ENCODE peak calls at places on chromosome X, in seven cellular contexts. One of them, this sample, is unnamed.

GRCh38 chrX:54786972-54787371 is 11.1 kb downstream of the ITIH6 start:
- DNase-seq in caudate nucleus: no peak
- DNase-seq in trophoblast cell: peak
- DNase-seq in amygdala: no peak
- DNase-seq in stimulated activated CD4-positive, alpha-beta T cell treated with anti-CD3 and anti-CD28 coated beads, Interleukin-15, amount 100 ng/mL, for 48 hours: no peak
- DNase-seq in osteocyte: no peak
- DNase-seq in epithelial cell of esophagus: peak
- DNase-seq in this sample: no peak

GRCh38 chrX:39855748-39856129 is 242.0 kb downstream of the BCOR start:
- DNase-seq in stimulated activated CD4-positive, alpha-beta T cell treated with anti-CD3 and anti-CD28 coated beads, Interleukin-15, amount 100 ng/mL, for 48 hours: peak
- DNase-seq in epithelial cell of esophagus: peak
- DNase-seq in osteocyte: no peak
- DNase-seq in caudate nucleus: no peak
- DNase-seq in amygdala: no peak
- DNase-seq in trophoblast cell: no peak
- DNase-seq in this sample: no peak

GRCh38 chrX:87489071-87489470 is 28.5 kb upstream of the KLHL4 start:
- DNase-seq in caudate nucleus: no peak
- DNase-seq in epithelial cell of esophagus: peak
- DNase-seq in stimulated activated CD4-positive, alpha-beta T cell treated with anti-CD3 and anti-CD28 coated beads, Interleukin-15, amount 100 ng/mL, for 48 hours: no peak
- DNase-seq in trophoblast cell: no peak
- DNase-seq in amygdala: no peak
- DNase-seq in osteocyte: no peak
- DNase-seq in this sample: no peak

GRCh38 chrX:153635788-153636668 is 11.0 kb upstream of the DUSP9 start:
- DNase-seq in amygdala: no peak
- DNase-seq in stimulated activated CD4-positive, alpha-beta T cell treated with anti-CD3 and anti-CD28 coated beads, Interleukin-15, amount 100 ng/mL, for 48 hours: no peak
- DNase-seq in trophoblast cell: peak
- DNase-seq in epithelial cell of esophagus: peak
- DNase-seq in osteocyte: no peak
- DNase-seq in caudate nucleus: no peak
- DNase-seq in this sample: no peak

GRCh38 chrX:23332888-23333821 is 1.5 kb upstream of the PTCHD1 start:
- DNase-seq in trophoblast cell: no peak
- DNase-seq in epithelial cell of esophagus: no peak
- DNase-seq in amygdala: no peak
- DNase-seq in osteocyte: no peak
- DNase-seq in caudate nucleus: peak
- DNase-seq in stimulated activated CD4-positive, alpha-beta T cell treated with anti-CD3 and anti-CD28 coated beads, Interleukin-15, amount 100 ng/mL, for 48 hours: no peak
- DNase-seq in this sample: no peak

GRCh38 chrX:13761606-13762005 is 27.1 kb downstream of the OFD1 start:
- DNase-seq in osteocyte: no peak
- DNase-seq in trophoblast cell: no peak
- DNase-seq in epithelial cell of esophagus: peak
- DNase-seq in caudate nucleus: no peak
- DNase-seq in stimulated activated CD4-positive, alpha-beta T cell treated with anti-CD3 and anti-CD28 coated beads, Interleukin-15, amount 100 ng/mL, for 48 hours: no peak
- DNase-seq in amygdala: no peak
- DNase-seq in this sample: no peak

GRCh38 chrX:36898301-36898700 is 109.9 kb upstream of the FAM47C start:
- DNase-seq in caudate nucleus: no peak
- DNase-seq in trophoblast cell: peak
- DNase-seq in amygdala: no peak
- DNase-seq in stimulated activated CD4-positive, alpha-beta T cell treated with anti-CD3 and anti-CD28 coated beads, Interleukin-15, amount 100 ng/mL, for 48 hours: no peak
- DNase-seq in epithelial cell of esophagus: peak
- DNase-seq in osteocyte: no peak
- DNase-seq in this sample: no peak

GRCh38 chrX:17376381-17377046 is 1.5 kb downstream of the NHS start:
- DNase-seq in amygdala: no peak
- DNase-seq in stimulated activated CD4-positive, alpha-beta T cell treated with anti-CD3 and anti-CD28 coated beads, Interleukin-15, amount 100 ng/mL, for 48 hours: no peak
- DNase-seq in trophoblast cell: peak
- DNase-seq in caudate nucleus: no peak
- DNase-seq in epithelial cell of esophagus: peak
- DNase-seq in osteocyte: no peak
- DNase-seq in this sample: no peak

GRCh38 chrX:154019061-154019621 is 561 bp downstream of the IRAK1 start:
- DNase-seq in trophoblast cell: no peak
- DNase-seq in caudate nucleus: no peak
- DNase-seq in amygdala: no peak
- DNase-seq in osteocyte: no peak
- DNase-seq in epithelial cell of esophagus: no peak
- DNase-seq in stimulated activated CD4-positive, alpha-beta T cell treated with anti-CD3 and anti-CD28 coated beads, Interleukin-15, amount 100 ng/mL, for 48 hours: no peak
- DNase-seq in this sample: no peak

GRCh38 chrX:1112321-1112720 is 100.1 kb downstream of the CRLF2 start:
- DNase-seq in caudate nucleus: no peak
- DNase-seq in stimulated activated CD4-positive, alpha-beta T cell treated with anti-CD3 and anti-CD28 coated beads, Interleukin-15, amount 100 ng/mL, for 48 hours: no peak
- DNase-seq in epithelial cell of esophagus: no peak
- DNase-seq in amygdala: no peak
- DNase-seq in osteocyte: no peak
- DNase-seq in trophoblast cell: no peak
- DNase-seq in this sample: no peak

GRCh38 chrX:120365320-120365719 is 3.4 kb downstream of the ATP1B4 start:
- DNase-seq in osteocyte: no peak
- DNase-seq in amygdala: peak
- DNase-seq in epithelial cell of esophagus: peak
- DNase-seq in caudate nucleus: peak
- DNase-seq in stimulated activated CD4-positive, alpha-beta T cell treated with anti-CD3 and anti-CD28 coated beads, Interleukin-15, amount 100 ng/mL, for 48 hours: no peak
- DNase-seq in trophoblast cell: peak
- DNase-seq in this sample: peak

GRCh38 chrX:119238557-119238956 is 2.5 kb downstream of the PGRMC1 start:
- DNase-seq in trophoblast cell: peak
- DNase-seq in caudate nucleus: no peak
- DNase-seq in osteocyte: no peak
- DNase-seq in amygdala: no peak
- DNase-seq in stimulated activated CD4-positive, alpha-beta T cell treated with anti-CD3 and anti-CD28 coated beads, Interleukin-15, amount 100 ng/mL, for 48 hours: no peak
- DNase-seq in epithelial cell of esophagus: peak
- DNase-seq in this sample: no peak

GRCh38 chrX:10619311-10620015 is 922 bp downstream of the MID1 start:
- DNase-seq in osteocyte: no peak
- DNase-seq in trophoblast cell: peak
- DNase-seq in stimulated activated CD4-positive, alpha-beta T cell treated with anti-CD3 and anti-CD28 coated beads, Interleukin-15, amount 100 ng/mL, for 48 hours: no peak
- DNase-seq in epithelial cell of esophagus: no peak
- DNase-seq in amygdala: no peak
- DNase-seq in caudate nucleus: no peak
- DNase-seq in this sample: peak

GRCh38 chrX:522456-522855 is 108.1 kb upstream of the SHOX start:
- DNase-seq in amygdala: no peak
- DNase-seq in caudate nucleus: no peak
- DNase-seq in osteocyte: no peak
- DNase-seq in trophoblast cell: no peak
- DNase-seq in stimulated activated CD4-positive, alpha-beta T cell treated with anti-CD3 and anti-CD28 coated beads, Interleukin-15, amount 100 ng/mL, for 48 hours: no peak
- DNase-seq in epithelial cell of esophagus: no peak
- DNase-seq in this sample: no peak

GRCh38 chrX:24563291-24564010 is 83.7 kb downstream of the PCYT1B start:
- DNase-seq in epithelial cell of esophagus: no peak
- DNase-seq in trophoblast cell: no peak
- DNase-seq in amygdala: no peak
- DNase-seq in stimulated activated CD4-positive, alpha-beta T cell treated with anti-CD3 and anti-CD28 coated beads, Interleukin-15, amount 100 ng/mL, for 48 hours: no peak
- DNase-seq in osteocyte: no peak
- DNase-seq in caudate nucleus: no peak
- DNase-seq in this sample: peak

GRCh38 chrX:123570011-123570590 is 162.8 kb downstream of the THOC2 start:
- DNase-seq in stimulated activated CD4-positive, alpha-beta T cell treated with anti-CD3 and anti-CD28 coated beads, Interleukin-15, amount 100 ng/mL, for 48 hours: no peak
- DNase-seq in epithelial cell of esophagus: peak
- DNase-seq in trophoblast cell: peak
- DNase-seq in osteocyte: no peak
- DNase-seq in caudate nucleus: no peak
- DNase-seq in amygdala: no peak
- DNase-seq in this sample: no peak

GRCh38 chrX:360496-361150 is 26.1 kb downstream of the PPP2R3B start:
- DNase-seq in amygdala: no peak
- DNase-seq in caudate nucleus: no peak
- DNase-seq in epithelial cell of esophagus: no peak
- DNase-seq in osteocyte: no peak
- DNase-seq in stimulated activated CD4-positive, alpha-beta T cell treated with anti-CD3 and anti-CD28 coated beads, Interleukin-15, amount 100 ng/mL, for 48 hours: no peak
- DNase-seq in trophoblast cell: no peak
- DNase-seq in this sample: no peak

GRCh38 chrX:117610806-117611205 is 505.8 kb downstream of the KLHL13 start:
- DNase-seq in epithelial cell of esophagus: no peak
- DNase-seq in stimulated activated CD4-positive, alpha-beta T cell treated with anti-CD3 and anti-CD28 coated beads, Interleukin-15, amount 100 ng/mL, for 48 hours: no peak
- DNase-seq in osteocyte: no peak
- DNase-seq in trophoblast cell: no peak
- DNase-seq in caudate nucleus: no peak
- DNase-seq in amygdala: no peak
- DNase-seq in this sample: no peak

GRCh38 chrX:109537324-109537665 is 651 bp downstream of the NXT2 start:
- DNase-seq in trophoblast cell: peak
- DNase-seq in stimulated activated CD4-positive, alpha-beta T cell treated with anti-CD3 and anti-CD28 coated beads, Interleukin-15, amount 100 ng/mL, for 48 hours: no peak
- DNase-seq in caudate nucleus: no peak
- DNase-seq in epithelial cell of esophagus: peak
- DNase-seq in osteocyte: no peak
- DNase-seq in amygdala: peak
- DNase-seq in this sample: peak

GRCh38 chrX:13469963-13470679 is 99.3 kb upstream of the EGFL6 start:
- DNase-seq in trophoblast cell: peak
- DNase-seq in epithelial cell of esophagus: peak
- DNase-seq in caudate nucleus: no peak
- DNase-seq in amygdala: no peak
- DNase-seq in osteocyte: no peak
- DNase-seq in stimulated activated CD4-positive, alpha-beta T cell treated with anti-CD3 and anti-CD28 coated beads, Interleukin-15, amount 100 ng/mL, for 48 hours: no peak
- DNase-seq in this sample: no peak

GRCh38 chrX:73215263-73215662 is 612 bp upstream of the NAP1L2 start:
- DNase-seq in osteocyte: no peak
- DNase-seq in epithelial cell of esophagus: no peak
- DNase-seq in stimulated activated CD4-positive, alpha-beta T cell treated with anti-CD3 and anti-CD28 coated beads, Interleukin-15, amount 100 ng/mL, for 48 hours: no peak
- DNase-seq in caudate nucleus: no peak
- DNase-seq in trophoblast cell: no peak
- DNase-seq in amygdala: no peak
- DNase-seq in this sample: peak

GRCh38 chrX:136711147-136711546 is 63.2 kb downstream of the CD40LG start:
- DNase-seq in osteocyte: no peak
- DNase-seq in trophoblast cell: peak
- DNase-seq in epithelial cell of esophagus: peak
- DNase-seq in amygdala: no peak
- DNase-seq in stimulated activated CD4-positive, alpha-beta T cell treated with anti-CD3 and anti-CD28 coated beads, Interleukin-15, amount 100 ng/mL, for 48 hours: no peak
- DNase-seq in caudate nucleus: no peak
- DNase-seq in this sample: peak

GRCh38 chrX:130084651-130085237 is 25.6 kb downstream of the ELF4 start:
- DNase-seq in trophoblast cell: no peak
- DNase-seq in stimulated activated CD4-positive, alpha-beta T cell treated with anti-CD3 and anti-CD28 coated beads, Interleukin-15, amount 100 ng/mL, for 48 hours: no peak
- DNase-seq in amygdala: no peak
- DNase-seq in osteocyte: no peak
- DNase-seq in epithelial cell of esophagus: no peak
- DNase-seq in caudate nucleus: no peak
- DNase-seq in this sample: no peak

GRCh38 chrX:10197597-10198210 is 40.9 kb downstream of the CLCN4 start:
- DNase-seq in stimulated activated CD4-positive, alpha-beta T cell treated with anti-CD3 and anti-CD28 coated beads, Interleukin-15, amount 100 ng/mL, for 48 hours: no peak
- DNase-seq in trophoblast cell: peak
- DNase-seq in caudate nucleus: no peak
- DNase-seq in epithelial cell of esophagus: no peak
- DNase-seq in amygdala: no peak
- DNase-seq in osteocyte: no peak
- DNase-seq in this sample: no peak

GRCh38 chrX:140229187-140229586 is 263.9 kb upstream of the CXorf66 start:
- DNase-seq in trophoblast cell: no peak
- DNase-seq in epithelial cell of esophagus: no peak
- DNase-seq in osteocyte: no peak
- DNase-seq in caudate nucleus: no peak
- DNase-seq in stimulated activated CD4-positive, alpha-beta T cell treated with anti-CD3 and anti-CD28 coated beads, Interleukin-15, amount 100 ng/mL, for 48 hours: no peak
- DNase-seq in amygdala: no peak
- DNase-seq in this sample: no peak

GRCh38 chrX:2935364-2935748 is 6.2 kb upstream of the ARSD start:
- DNase-seq in epithelial cell of esophagus: no peak
- DNase-seq in caudate nucleus: no peak
- DNase-seq in osteocyte: no peak
- DNase-seq in trophoblast cell: no peak
- DNase-seq in amygdala: no peak
- DNase-seq in stimulated activated CD4-positive, alpha-beta T cell treated with anti-CD3 and anti-CD28 coated beads, Interleukin-15, amount 100 ng/mL, for 48 hours: no peak
- DNase-seq in this sample: no peak

GRCh38 chrX:134721766-134722532 is 63.7 kb upstream of the PLAC1 start:
- DNase-seq in trophoblast cell: peak
- DNase-seq in stimulated activated CD4-positive, alpha-beta T cell treated with anti-CD3 and anti-CD28 coated beads, Interleukin-15, amount 100 ng/mL, for 48 hours: no peak
- DNase-seq in amygdala: no peak
- DNase-seq in caudate nucleus: no peak
- DNase-seq in epithelial cell of esophagus: no peak
- DNase-seq in osteocyte: no peak
- DNase-seq in this sample: no peak

GRCh38 chrX:141314441-141314840 is 72.1 kb upstream of the SPANXC start:
- DNase-seq in amygdala: no peak
- DNase-seq in epithelial cell of esophagus: peak
- DNase-seq in caudate nucleus: no peak
- DNase-seq in trophoblast cell: no peak
- DNase-seq in stimulated activated CD4-positive, alpha-beta T cell treated with anti-CD3 and anti-CD28 coated beads, Interleukin-15, amount 100 ng/mL, for 48 hours: no peak
- DNase-seq in osteocyte: no peak
- DNase-seq in this sample: no peak

GRCh38 chrX:19924285-19924684 is 36.9 kb upstream of the SH3KBP1 start:
- DNase-seq in trophoblast cell: no peak
- DNase-seq in amygdala: no peak
- DNase-seq in epithelial cell of esophagus: no peak
- DNase-seq in osteocyte: no peak
- DNase-seq in caudate nucleus: no peak
- DNase-seq in stimulated activated CD4-positive, alpha-beta T cell treated with anti-CD3 and anti-CD28 coated beads, Interleukin-15, amount 100 ng/mL, for 48 hours: no peak
- DNase-seq in this sample: peak

GRCh38 chrX:153200462-153200861 is 21.4 kb downstream of the MAGEA1 start:
- DNase-seq in caudate nucleus: no peak
- DNase-seq in osteocyte: no peak
- DNase-seq in amygdala: no peak
- DNase-seq in epithelial cell of esophagus: no peak
- DNase-seq in trophoblast cell: no peak
- DNase-seq in stimulated activated CD4-positive, alpha-beta T cell treated with anti-CD3 and anti-CD28 coated beads, Interleukin-15, amount 100 ng/mL, for 48 hours: no peak
- DNase-seq in this sample: no peak

GRCh38 chrX:15343075-15343476 is 7.8 kb upstream of the PIGA start:
- DNase-seq in stimulated activated CD4-positive, alpha-beta T cell treated with anti-CD3 and anti-CD28 coated beads, Interleukin-15, amount 100 ng/mL, for 48 hours: no peak
- DNase-seq in caudate nucleus: no peak
- DNase-seq in osteocyte: no peak
- DNase-seq in epithelial cell of esophagus: peak
- DNase-seq in trophoblast cell: peak
- DNase-seq in amygdala: no peak
- DNase-seq in this sample: no peak

GRCh38 chrX:150574824-150575409 is 6.5 kb downstream of the MTM1 start:
- DNase-seq in trophoblast cell: no peak
- DNase-seq in epithelial cell of esophagus: no peak
- DNase-seq in osteocyte: no peak
- DNase-seq in stimulated activated CD4-positive, alpha-beta T cell treated with anti-CD3 and anti-CD28 coated beads, Interleukin-15, amount 100 ng/mL, for 48 hours: no peak
- DNase-seq in caudate nucleus: no peak
- DNase-seq in amygdala: no peak
- DNase-seq in this sample: no peak

GRCh38 chrX:41718481-41719245 is 5.3 kb upstream of the GPR82 start:
- DNase-seq in osteocyte: no peak
- DNase-seq in amygdala: no peak
- DNase-seq in caudate nucleus: no peak
- DNase-seq in trophoblast cell: peak
- DNase-seq in stimulated activated CD4-positive, alpha-beta T cell treated with anti-CD3 and anti-CD28 coated beads, Interleukin-15, amount 100 ng/mL, for 48 hours: no peak
- DNase-seq in epithelial cell of esophagus: no peak
- DNase-seq in this sample: peak

GRCh38 chrX:136667446-136668168 is 19.6 kb downstream of the CD40LG start:
- DNase-seq in osteocyte: no peak
- DNase-seq in trophoblast cell: peak
- DNase-seq in epithelial cell of esophagus: no peak
- DNase-seq in amygdala: no peak
- DNase-seq in stimulated activated CD4-positive, alpha-beta T cell treated with anti-CD3 and anti-CD28 coated beads, Interleukin-15, amount 100 ng/mL, for 48 hours: no peak
- DNase-seq in caudate nucleus: no peak
- DNase-seq in this sample: no peak

GRCh38 chrX:54482839-54483593 is 13.0 kb downstream of the FGD1 start:
- DNase-seq in epithelial cell of esophagus: no peak
- DNase-seq in osteocyte: no peak
- DNase-seq in amygdala: no peak
- DNase-seq in caudate nucleus: no peak
- DNase-seq in trophoblast cell: no peak
- DNase-seq in stimulated activated CD4-positive, alpha-beta T cell treated with anti-CD3 and anti-CD28 coated beads, Interleukin-15, amount 100 ng/mL, for 48 hours: no peak
- DNase-seq in this sample: no peak

GRCh38 chrX:153951683-153952372 is 7.4 kb upstream of the RENBP start:
- DNase-seq in amygdala: no peak
- DNase-seq in trophoblast cell: no peak
- DNase-seq in epithelial cell of esophagus: no peak
- DNase-seq in osteocyte: no peak
- DNase-seq in stimulated activated CD4-positive, alpha-beta T cell treated with anti-CD3 and anti-CD28 coated beads, Interleukin-15, amount 100 ng/mL, for 48 hours: no peak
- DNase-seq in caudate nucleus: no peak
- DNase-seq in this sample: no peak

GRCh38 chrX:37350034-37350365 is 836 bp downstream of the PRRG1 start:
- DNase-seq in epithelial cell of esophagus: peak
- DNase-seq in stimulated activated CD4-positive, alpha-beta T cell treated with anti-CD3 and anti-CD28 coated beads, Interleukin-15, amount 100 ng/mL, for 48 hours: no peak
- DNase-seq in trophoblast cell: peak
- DNase-seq in caudate nucleus: no peak
- DNase-seq in osteocyte: no peak
- DNase-seq in amygdala: no peak
- DNase-seq in this sample: no peak

GRCh38 chrX:13420545-13421183 is 100.8 kb upstream of the ATXN3L start:
- DNase-seq in stimulated activated CD4-positive, alpha-beta T cell treated with anti-CD3 and anti-CD28 coated beads, Interleukin-15, amount 100 ng/mL, for 48 hours: no peak
- DNase-seq in osteocyte: no peak
- DNase-seq in caudate nucleus: no peak
- DNase-seq in amygdala: no peak
- DNase-seq in trophoblast cell: no peak
- DNase-seq in epithelial cell of esophagus: peak
- DNase-seq in this sample: peak